ENCODE peak calls at places on chromosomes 16 and 17, in four cellular contexts. F is pancreas, I is tibial nerve, B is ascending aorta. X is an unnamed sample.
A peak's percentile ranks its signal among the peaks of the same experiment; 100 is the strongest.

GRCh38 chr17:68450391-68450790 is 6.9 kb downstream of the WIPI1 start:
- DNase-seq in I (no peak), B (no peak), F (no peak), X (no peak)

GRCh38 chr17:64174686-64175456 is 44.9 kb upstream of the ERN1 start:
- DNase-seq in F (no peak), I (peak; percentile 53), B (peak; percentile 79), X (peak; percentile 73)

GRCh38 chr17:42760652-42761581 is at the start of gene RAMP2:
- DNase-seq in B (no peak), F (no peak), I (no peak), X (no peak)

GRCh38 chr16:64475627-64476351 is 646.1 kb downstream of the CDH11 start:
- DNase-seq in I (no peak), B (no peak), F (no peak), X (no peak)

GRCh38 chr16:74811911-74812310 is 37.3 kb upstream of the FA2H start:
- DNase-seq in I (no peak), B (no peak), F (no peak), X (no peak)

GRCh38 chr17:16001498-16001897 is 1.9 kb downstream of the TTC19 start:
- DNase-seq in F (no peak), I (no peak), B (no peak), X (no peak)

GRCh38 chr17:59791603-59792457 is 84.4 kb downstream of the VMP1 start:
- DNase-seq in B (no peak), I (no peak), F (no peak), X (no peak)

GRCh38 chr17:46136820-46137219 is 56.4 kb downstream of the KANSL1 start:
- DNase-seq in B (no peak), I (no peak), F (no peak), X (no peak)

GRCh38 chr16:15843635-15844279 is 13.1 kb downstream of the MYH11 start:
- DNase-seq in B (no peak), I (no peak), F (no peak), X (no peak)

GRCh38 chr16:1533443-1533951 is at the start of gene TMEM204:
- DNase-seq in F (no peak), I (peak; percentile 49), B (peak; percentile 86), X (no peak)

GRCh38 chr17:44677136-44677535 is 12.4 kb downstream of the CCDC43 start:
- DNase-seq in I (no peak), F (no peak), B (no peak), X (no peak)

GRCh38 chr16:23905027-23905426 is 69.2 kb downstream of the PRKCB start:
- DNase-seq in B (peak; percentile 72), I (no peak), F (no peak), X (no peak)

GRCh38 chr16:66262253-66263167 is 104.0 kb upstream of the CDH5 start:
- DNase-seq in I (peak; percentile 57), F (no peak), B (peak; percentile 42), X (no peak)

GRCh38 chr17:73318861-73319260 is 7.1 kb upstream of the CDC42EP4 start:
- DNase-seq in F (no peak), B (no peak), I (no peak), X (no peak)

GRCh38 chr17:79053251-79053925 is 21.2 kb upstream of the ENGASE start:
- DNase-seq in B (no peak), F (no peak), I (no peak), X (no peak)

GRCh38 chr17:31320791-31321190 is 631 bp downstream of the EVI2A start:
- DNase-seq in F (no peak), B (no peak), I (no peak), X (no peak)

GRCh38 chr17:7883781-7884386 is 4.7 kb upstream of the CHD3 start:
- DNase-seq in F (no peak), I (no peak), B (no peak), X (no peak)

GRCh38 chr17:43033947-43034622 is 9.1 kb downstream of the RND2 start:
- DNase-seq in I (no peak), F (no peak), B (no peak), X (no peak)

GRCh38 chr17:81520021-81520894 is 7.7 kb upstream of the ACTG1 start:
- DNase-seq in F (peak; percentile 53), B (no peak), I (no peak), X (no peak)

GRCh38 chr17:80064696-80065095 is 28.3 kb downstream of the CCDC40 start:
- DNase-seq in F (no peak), B (no peak), I (no peak), X (no peak)

GRCh38 chr17:57257213-57257873 is 1.0 kb downstream of the MSI2 start:
- DNase-seq in I (no peak), F (no peak), B (no peak), X (no peak)

GRCh38 chr16:76294691-76295214 is 17.6 kb downstream of the CNTNAP4 start:
- DNase-seq in I (no peak), B (no peak), F (no peak), X (no peak)

GRCh38 chr17:29078183-29079045 is 35.5 kb downstream of the PIPOX start:
- DNase-seq in I (no peak), F (no peak), B (no peak), X (no peak)

GRCh38 chr16:9836118-9836736 is 346.0 kb downstream of the GRIN2A start:
- DNase-seq in F (no peak), I (no peak), B (no peak), X (no peak)

GRCh38 chr17:65559802-65560627 is 1.4 kb downstream of the AXIN2 start:
- DNase-seq in I (no peak), B (no peak), F (peak; percentile 51), X (no peak)

GRCh38 chr16:3180445-3180878 is 7.5 kb upstream of the OR1F1 start:
- DNase-seq in B (no peak), F (no peak), I (no peak), X (no peak)

GRCh38 chr16:7161886-7162285 is 170.8 kb upstream of the RBFOX1 start:
- DNase-seq in I (no peak), F (no peak), B (no peak), X (no peak)
- TF ChIP-seq CTCF in I (no peak), F (no peak), B (no peak), X (no peak)

GRCh38 chr17:48578616-48579560 is 738 bp upstream of the HOXB4 start:
- DNase-seq in B (no peak), F (no peak), I (no peak), X (no peak)
- H3K4me3 ChIP-seq in B (peak overlapping the region; percentile 75), F (peak overlapping the region; percentile 10), I (peak overlapping the region; percentile 53), X (peak overlapping the region; percentile 12)

GRCh38 chr16:4330277-4330882 is 14.5 kb downstream of the GLIS2 start:
- DNase-seq in I (peak; percentile 79), B (peak; percentile 91), F (peak; percentile 89), X (peak; percentile 75)
- H3K27ac ChIP-seq in I (peak overlapping the region; percentile 22), B (peak overlapping the region; percentile 94), F (no peak overlapping the region), X (no peak overlapping the region)

GRCh38 chr16:46928811-46929210 is 44.6 kb downstream of the GPT2 start:
- DNase-seq in F (no peak), B (no peak), I (no peak), X (no peak)
- TF ChIP-seq CTCF in F (no peak), B (no peak), I (no peak), X (no peak)

X was measured in dorsolateral prefrontal cortex.